ENCODE peak calls at places on chromosome 21, in four cellular contexts. E is body of pancreas; P is mesenchymal stem cell; B is CD8-positive, alpha-beta memory T cell. V is an unnamed sample.

GRCh38 chr21:38300180-38300579 is 43.4 kb downstream of the KCNJ15 start:
- DNase-seq in E (no peak), P (peak), B (no peak), V (no peak)

GRCh38 chr21:14889080-14889805 is 175.6 kb downstream of the NRIP1 start:
- DNase-seq in E (no peak), P (peak), B (no peak), V (no peak)

GRCh38 chr21:35768187-35768586 is 292.1 kb downstream of the SETD4 start:
- DNase-seq in E (no peak), P (no peak), B (no peak), V (no peak)

GRCh38 chr21:17900281-17900989 is 81.3 kb upstream of the C21orf91 start:
- DNase-seq in E (peak), P (no peak), B (no peak), V (peak)

GRCh38 chr21:27715131-27715530 is 748.2 kb upstream of the ADAMTS5 start:
- DNase-seq in E (no peak), P (no peak), B (no peak), V (no peak)

GRCh38 chr21:45137612-45137937 is 63.2 kb downstream of the ADARB1 start:
- DNase-seq in E (no peak), P (no peak), B (no peak), V (no peak)

GRCh38 chr21:15121655-15122120 is 56.9 kb upstream of the NRIP1 start:
- DNase-seq in E (peak), P (peak), B (no peak), V (peak)

GRCh38 chr21:16741228-16741665 is 771.6 kb upstream of the CXADR start:
- DNase-seq in E (no peak), P (peak), B (no peak), V (peak)

GRCh38 chr21:38323721-38324591 is 67.2 kb downstream of the KCNJ15 start:
- DNase-seq in E (no peak), P (peak), B (no peak), V (no peak)

GRCh38 chr21:15140321-15141019 is 75.7 kb upstream of the NRIP1 start:
- DNase-seq in E (peak), P (no peak), B (no peak), V (no peak)

GRCh38 chr21:32185726-32186125 is 93.1 kb downstream of the MIS18A start:
- DNase-seq in E (no peak), P (no peak), B (no peak), V (no peak)

GRCh38 chr21:28220670-28221069 is 772.0 kb downstream of the LTN1 start:
- DNase-seq in E (no peak), P (no peak), B (no peak), V (no peak)

GRCh38 chr21:16218682-16219343 is 489.0 kb downstream of the USP25 start:
- DNase-seq in E (no peak), P (no peak), B (no peak), V (no peak)

GRCh38 chr21:32008714-32009113 is 135.9 kb downstream of the HUNK start:
- DNase-seq in E (no peak), P (no peak), B (no peak), V (no peak)

GRCh38 chr21:45594721-45595489 is 48.6 kb upstream of the PCBP3 start:
- DNase-seq in E (no peak), P (no peak), B (no peak), V (no peak)

GRCh38 chr21:35940074-35940927 is 120.0 kb downstream of the SETD4 start:
- DNase-seq in E (peak), P (peak), B (no peak), V (no peak)

GRCh38 chr21:44871576-44872265 is 1.8 kb downstream of the PTTG1IP start:
- DNase-seq in E (peak), P (peak), B (no peak), V (no peak)

GRCh38 chr21:29326914-29327554 is 28.3 kb downstream of the BACH1 start:
- DNase-seq in E (no peak), P (no peak), B (no peak), V (no peak)

GRCh38 chr21:45470087-45470515 is 65.1 kb downstream of the COL18A1 start:
- DNase-seq in E (no peak), P (peak), B (no peak), V (peak)

GRCh38 chr21:46003575-46004007 is 22.0 kb downstream of the COL6A1 start:
- DNase-seq in E (no peak), P (no peak), B (no peak), V (no peak)

GRCh38 chr21:45581322-45581712 is 39.1 kb upstream of the SLC19A1 start:
- DNase-seq in E (no peak), P (no peak), B (no peak), V (no peak)

GRCh38 chr21:27582246-27582945 is 615.5 kb upstream of the ADAMTS5 start:
- DNase-seq in E (no peak), P (no peak), B (no peak), V (no peak)

GRCh38 chr21:36901575-36901974 is 64.9 kb downstream of the HLCS start:
- DNase-seq in E (no peak), P (no peak), B (no peak), V (no peak)

GRCh38 chr21:28148400-28149064 is 844.1 kb downstream of the LTN1 start:
- DNase-seq in E (peak), P (peak), B (no peak), V (no peak)

GRCh38 chr21:46152939-46153258 is 2.5 kb downstream of the FTCD start:
- DNase-seq in E (no peak), P (no peak), B (no peak), V (no peak)

GRCh38 chr21:44914176-44914874 is 6.4 kb downstream of the ITGB2 start:
- DNase-seq in E (no peak), P (no peak), B (peak), V (peak)

GRCh38 chr21:44926364-44927101 is 5.8 kb upstream of the ITGB2 start:
- DNase-seq in E (no peak), P (no peak), B (peak), V (peak)

GRCh38 chr21:46426313-46427046 is 32.2 kb upstream of the DIP2A start:
- DNase-seq in E (no peak), P (no peak), B (no peak), V (no peak)

GRCh38 chr21:32336711-32337110 is 38.1 kb downstream of the MRAP start:
- DNase-seq in E (no peak), P (peak), B (no peak), V (no peak)

GRCh38 chr21:42556960-42557359 is 43.3 kb downstream of the SLC37A1 start:
- DNase-seq in E (no peak), P (no peak), B (no peak), V (no peak)

GRCh38 chr21:42554251-42554937 is 40.7 kb downstream of the SLC37A1 start:
- DNase-seq in E (peak), P (no peak), B (no peak), V (peak)

GRCh38 chr21:42557420-42557819 is 43.8 kb downstream of the SLC37A1 start:
- DNase-seq in E (no peak), P (no peak), B (no peak), V (no peak)

GRCh38 chr21:42556476-42556875 is 42.8 kb downstream of the SLC37A1 start:
- DNase-seq in E (no peak), P (no peak), B (no peak), V (no peak)

GRCh38 chr21:42555756-42556438 is 42.2 kb downstream of the SLC37A1 start:
- DNase-seq in E (no peak), P (no peak), B (no peak), V (no peak)
- H3K27ac ChIP-seq in E (no peak), P (no peak), B (no peak), V (no peak)

GRCh38 chr21:39386194-39386593 is 37.3 kb upstream of the HMGN1 start:
- DNase-seq in E (peak), P (no peak), B (no peak), V (no peak)
- H3K4me3 ChIP-seq in E (no peak), P (peak), B (no peak), V (peak)

GRCh38 chr21:33578959-33579542 is 9.4 kb downstream of the DONSON start:
- DNase-seq in E (no peak), P (peak), B (no peak), V (no peak)
- H3K27ac ChIP-seq in E (no peak), P (peak), B (no peak), V (no peak)

DNA sequence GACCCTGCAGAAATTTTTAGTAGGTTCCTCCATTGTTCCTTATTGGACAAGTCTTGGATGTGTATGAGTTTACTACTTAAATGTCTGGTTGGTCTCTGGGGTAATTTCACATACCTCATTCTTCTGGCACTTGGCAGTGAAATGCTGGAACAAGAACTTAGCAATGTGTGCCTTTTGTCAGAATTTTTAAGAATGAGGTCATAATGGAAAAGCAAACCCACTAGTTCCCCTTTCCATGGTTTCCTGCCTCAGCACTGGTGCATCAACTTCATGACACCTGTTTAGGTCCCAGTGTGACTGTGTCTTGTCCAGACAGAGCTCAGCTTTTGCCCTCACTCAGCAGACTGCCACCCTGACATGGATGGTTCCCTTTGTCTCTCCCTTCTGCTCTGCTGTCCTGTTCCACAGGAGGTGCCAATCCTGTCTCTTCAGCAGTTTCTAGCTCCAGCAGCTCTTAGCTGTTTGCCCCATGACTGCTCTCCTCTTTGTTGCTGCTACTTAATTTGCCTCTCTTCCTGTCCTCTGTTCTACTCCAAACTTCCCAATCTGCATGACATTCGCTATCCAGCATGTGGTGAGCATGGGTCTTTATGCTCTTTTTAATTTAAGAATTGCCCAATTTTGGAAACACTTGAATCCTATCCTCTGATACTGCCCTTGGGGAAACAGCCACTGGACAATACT is 135.6 kb downstream of the CYYR1 start:
- DNase-seq in E (no peak), P (no peak), B (no peak), V (no peak)
- H3K4me3 ChIP-seq in E (no peak), P (no peak), B (no peak), V (no peak)

DNA sequence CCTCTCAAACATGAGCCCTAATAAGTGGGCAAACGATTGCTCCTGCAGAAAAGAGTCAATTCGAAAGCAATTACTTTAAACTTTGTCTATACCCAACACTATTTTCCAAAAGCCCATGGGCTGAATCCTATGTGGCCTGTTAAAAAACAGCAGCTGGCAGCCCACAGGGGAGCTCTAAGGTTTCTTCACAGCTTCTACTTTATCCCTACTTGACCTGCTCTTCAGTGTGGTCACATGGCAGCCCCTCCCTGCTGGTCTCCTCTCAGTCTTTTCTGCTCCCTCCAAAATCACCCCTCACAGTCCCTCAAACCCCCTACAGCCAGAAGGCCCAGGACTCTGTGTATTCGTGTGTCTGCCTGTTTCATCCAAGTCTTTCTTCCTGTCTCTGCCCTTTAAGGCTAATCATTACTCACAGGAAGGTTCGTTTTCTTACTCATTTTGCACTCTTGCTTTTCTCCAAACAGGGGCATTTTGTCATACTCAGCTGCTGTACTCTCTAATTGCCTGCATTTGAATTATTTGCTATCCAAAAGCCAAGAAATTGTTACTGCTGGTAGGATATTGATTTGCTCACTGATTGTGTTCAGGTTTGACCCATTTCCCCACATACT is 62.4 kb upstream of the FAM3B start:
- DNase-seq in E (no peak), P (no peak), B (no peak), V (no peak)
- H3K27ac ChIP-seq in E (no peak), P (no peak), B (no peak), V (no peak)

GRCh38 chr21:20996421-20997307 is 1.5 kb upstream of the NCAM2 start:
- DNase-seq in E (no peak), P (peak), B (no peak), V (no peak)
- H3K4me3 ChIP-seq in E (no peak), P (peak), B (no peak), V (peak)

DNA sequence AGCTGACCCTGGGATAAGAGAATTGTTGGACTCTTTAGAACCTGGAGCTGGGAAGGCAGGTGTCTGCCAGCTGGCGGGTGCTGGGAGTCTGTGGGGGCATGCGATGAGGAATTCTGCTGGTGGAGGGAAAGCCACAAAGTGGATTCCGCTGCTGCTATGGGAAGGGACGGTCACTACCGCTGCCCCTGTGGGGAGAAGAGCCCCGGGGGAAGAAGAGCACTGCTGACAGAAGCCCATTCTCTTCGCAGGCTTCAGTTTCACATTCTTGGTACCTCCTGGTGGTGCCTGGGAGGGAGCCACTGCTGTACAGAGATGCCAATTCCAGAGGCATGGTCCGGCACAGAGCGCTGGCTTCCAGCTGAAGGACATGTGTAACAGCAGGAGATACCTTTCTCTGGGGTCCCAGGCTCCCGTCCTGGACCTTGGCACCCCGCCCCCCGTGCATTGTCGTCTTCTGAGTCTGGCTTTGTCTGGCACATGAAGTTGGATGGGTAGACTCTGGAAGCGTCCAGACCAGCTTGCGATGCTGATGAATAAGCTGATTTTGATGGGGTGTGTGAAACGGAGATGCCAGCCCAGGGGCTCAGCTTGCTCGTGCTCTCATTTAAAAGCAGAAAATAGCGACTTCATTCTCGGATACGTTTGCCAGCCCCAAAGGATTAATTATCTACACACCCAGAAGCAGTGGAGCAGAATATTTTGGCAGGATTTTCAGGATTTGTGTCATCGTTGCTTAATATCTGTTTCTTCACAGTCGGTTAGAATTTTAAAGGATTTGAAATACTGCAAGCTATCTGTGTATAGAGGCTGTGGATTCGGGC is 13.2 kb downstream of the PDXK start:
- DNase-seq in E (no peak), P (no peak), B (no peak), V (no peak)
- H3K27ac ChIP-seq in E (peak), P (peak), B (no peak), V (no peak)

GRCh38 chr21:42095581-42095980 is 24.5 kb downstream of the UMODL1 start:
- DNase-seq in E (no peak), P (no peak), B (no peak), V (no peak)

GRCh38 chr21:42097274-42097673 is 26.2 kb downstream of the UMODL1 start:
- DNase-seq in E (no peak), P (peak), B (no peak), V (no peak)

GRCh38 chr21:42098957-42099547 is 27.9 kb downstream of the UMODL1 start:
- DNase-seq in E (no peak), P (no peak), B (no peak), V (no peak)

GRCh38 chr21:42096593-42096992 is 25.5 kb downstream of the UMODL1 start:
- DNase-seq in E (no peak), P (no peak), B (no peak), V (no peak)

DNA sequence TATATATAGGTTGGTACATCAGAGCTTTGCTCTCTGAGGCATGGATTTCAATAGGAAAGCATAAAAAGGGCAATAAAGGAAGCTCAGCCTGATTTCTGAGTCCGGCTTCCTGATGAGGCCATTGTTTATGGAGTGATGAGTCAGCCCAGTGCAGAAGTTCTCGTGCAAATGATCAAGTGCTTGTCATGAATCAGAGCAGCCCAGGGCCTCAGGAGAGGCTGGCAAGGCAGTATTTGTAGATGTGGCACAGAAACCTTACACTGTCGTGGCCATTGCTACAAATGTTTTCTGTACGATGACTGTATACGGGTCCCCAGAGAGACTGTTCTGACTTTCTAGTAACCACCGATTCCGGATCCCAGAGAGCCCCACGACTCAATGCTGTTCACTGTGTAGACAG is 26.7 kb downstream of the UMODL1 start:
- DNase-seq in E (peak), P (peak), B (no peak), V (no peak)
- H3K4me3 ChIP-seq in E (no peak), P (peak), B (no peak), V (no peak)

V was measured in left ventricle myocardium inferior.